ENCODE peak calls at places on chromosomes 11 and 22, in four cellular contexts. H is lower lobe of right lung, F is body of pancreas, S is kidney tubule cell. R is an unnamed sample.

GRCh38 chr11:16604784-16605439 is 133.5 kb upstream of the C11orf58 start:
- DNase-seq in H (peak; percentile 68), F (peak; percentile 73), S (peak; percentile 61), R (no peak)

GRCh38 chr11:68579455-68579854 is 104.9 kb upstream of the GAL start:
- DNase-seq in H (no peak), F (no peak), S (peak; percentile 42), R (no peak)

GRCh38 chr22:49703391-49703926 is 124.2 kb downstream of the BRD1 start:
- DNase-seq in H (no peak), F (no peak), S (no peak), R (no peak)

GRCh38 chr22:24727218-24727851 is 47.2 kb downstream of the PIWIL3 start:
- DNase-seq in H (no peak), F (peak; percentile 38), S (peak; percentile 84), R (no peak)

GRCh38 chr11:96056581-96056980 is 132.7 kb upstream of the MTMR2 start:
- DNase-seq in H (no peak), F (no peak), S (no peak), R (no peak)

GRCh38 chr22:43118024-43118849 is 7.7 kb downstream of the BIK start:
- DNase-seq in H (no peak), F (no peak), S (no peak), R (no peak)

GRCh38 chr11:128246364-128247234 is 340.8 kb downstream of the ETS1 start:
- DNase-seq in H (no peak), F (peak; percentile 10), S (no peak), R (no peak)

GRCh38 chr22:20957691-20958440 is 9.2 kb upstream of the AIFM3 start:
- DNase-seq in H (peak; percentile 69), F (peak; percentile 34), S (peak; percentile 62), R (no peak)

GRCh38 chr11:88304352-88304751 is 33.2 kb downstream of the CTSC start:
- DNase-seq in H (no peak), F (no peak), S (no peak), R (no peak)

GRCh38 chr22:43399338-43399979 is 12.4 kb upstream of the MPPED1 start:
- DNase-seq in H (peak; percentile 30), F (no peak), S (no peak), R (no peak)